ENCODE peak calls at places on chromosomes 13 and 19, in six cellular contexts. X is SJSA1; H is stomach; J is naive thymus-derived CD4-positive, alpha-beta T cell; T is breast epithelium; B is heart right ventricle. S is an unnamed sample. For H3K9me3, the result is how much of the 10 kb centered on the place peaks cover.

GRCh38 chr13:44304433-44304725 is 69.2 kb upstream of the SERP2 start:
- DNase-seq in X (no peak), H (no peak), J (no peak), T (no peak), B (no peak), S (no peak)

GRCh38 chr13:63092461-63092860 is 1676.8 kb upstream of the PCDH20 start:
- DNase-seq in X (peak), H (no peak), J (no peak), T (no peak), B (no peak), S (no peak)

GRCh38 chr13:50617134-50617721 is 226.3 kb downstream of the DLEU7 start:
- DNase-seq in X (peak), H (no peak), J (no peak), T (no peak), B (no peak), S (no peak)

GRCh38 chr19:46972301-46972700 is 47.3 kb upstream of the NPAS1 start:
- DNase-seq in X (no peak), H (no peak), J (no peak), T (no peak), B (no peak), S (no peak)

GRCh38 chr13:101489635-101490034 is 37.2 kb downstream of the ITGBL1 start:
- DNase-seq in X (no peak), H (no peak), J (no peak), T (no peak), B (no peak), S (no peak)

GRCh38 chr13:106794131-106794530 is 226.2 kb upstream of the ARGLU1 start:
- DNase-seq in X (no peak), H (no peak), J (no peak), T (no peak), B (no peak), S (no peak)

GRCh38 chr19:575527-576506 is 3.4 kb downstream of the BSG start:
- DNase-seq in X (no peak), H (peak), J (no peak), T (no peak), B (peak), S (no peak)

GRCh38 chr13:40581277-40581579 is 85.2 kb downstream of the FOXO1 start:
- DNase-seq in X (no peak), H (no peak), J (no peak), T (no peak), B (no peak), S (no peak)

GRCh38 chr19:14775855-14776254 is 2.5 kb downstream of the ADGRE2 start:
- DNase-seq in X (no peak), H (peak), J (no peak), T (peak), B (peak), S (no peak)

GRCh38 chr13:109857803-109858202 is 71.4 kb upstream of the IRS2 start:
- DNase-seq in X (no peak), H (no peak), J (no peak), T (no peak), B (no peak), S (no peak)

GRCh38 chr19:7187605-7188339 is 106.4 kb downstream of the INSR start:
- DNase-seq in X (no peak), H (no peak), J (no peak), T (no peak), B (no peak), S (no peak)

GRCh38 chr13:44174769-44175425 is 198.7 kb upstream of the SERP2 start:
- DNase-seq in X (peak), H (peak), J (no peak), T (no peak), B (no peak), S (no peak)

GRCh38 chr19:29665215-29665825 is at the start of gene PLEKHF1:
- DNase-seq in X (peak), H (peak), J (peak), T (peak), B (peak), S (peak)

GRCh38 chr13:112179421-112179820 is 112.5 kb downstream of the SOX1 start:
- DNase-seq in X (no peak), H (no peak), J (no peak), T (no peak), B (no peak), S (peak)

GRCh38 chr19:737591-738093 is 13.3 kb upstream of the MISP start:
- DNase-seq in X (peak), H (peak), J (peak), T (no peak), B (peak), S (no peak)

GRCh38 chr19:801861-802496 is 4.7 kb downstream of the PTBP1 start:
- DNase-seq in X (no peak), H (peak), J (no peak), T (no peak), B (no peak), S (no peak)

GRCh38 chr19:5001547-5002131 is 32.7 kb downstream of the KDM4B start:
- DNase-seq in X (peak), H (no peak), J (peak), T (no peak), B (no peak), S (no peak)

GRCh38 chr13:50991624-50992610 is 82.3 kb downstream of the RNASEH2B start:
- DNase-seq in X (no peak), H (no peak), J (peak), T (no peak), B (no peak), S (no peak)

GRCh38 chr13:52345048-52345447 is 60.9 kb downstream of the THSD1 start:
- DNase-seq in X (no peak), H (no peak), J (no peak), T (no peak), B (no peak), S (no peak)

GRCh38 chr19:49952475-49952829 is 8.5 kb downstream of the SIGLEC11 start:
- DNase-seq in X (no peak), H (no peak), J (no peak), T (no peak), B (no peak), S (no peak)

GRCh38 chr13:96072392-96072791 is 17.5 kb upstream of the HS6ST3 start:
- DNase-seq in X (no peak), H (no peak), J (no peak), T (no peak), B (no peak), S (no peak)

GRCh38 chr13:74128171-74128767 is 5.9 kb downstream of the KLF12 start:
- DNase-seq in X (no peak), H (no peak), J (no peak), T (no peak), B (no peak), S (no peak)

GRCh38 chr13:19062801-19063200 is 118.8 kb downstream of the TUBA3C start:
- DNase-seq in X (no peak), H (no peak), J (no peak), T (no peak), B (no peak), S (no peak)

GRCh38 chr13:19060311-19061002 is 121.2 kb downstream of the TUBA3C start:
- DNase-seq in X (no peak), H (no peak), J (no peak), T (no peak), B (no peak), S (no peak)

GRCh38 chr13:19059016-19059780 is 122.4 kb downstream of the TUBA3C start:
- DNase-seq in X (no peak), H (no peak), J (no peak), T (no peak), B (no peak), S (no peak)

GRCh38 chr13:19061278-19061677 is 120.3 kb downstream of the TUBA3C start:
- DNase-seq in X (no peak), H (no peak), J (no peak), T (no peak), B (no peak), S (no peak)

GRCh38 chr13:19062019-19062646 is 119.5 kb downstream of the TUBA3C start:
- DNase-seq in X (no peak), H (no peak), J (no peak), T (no peak), B (no peak), S (no peak)
- H3K9me3 ChIP-seq in X (under half), H (under half), J (under half), T (under half), B (under half), S (under half)

GRCh38 chr19:48000846-48001245 is 6.4 kb downstream of the ELSPBP1 start:
- DNase-seq in X (no peak), H (no peak), J (no peak), T (no peak), B (no peak), S (no peak)
- H3K9me3 ChIP-seq in X (under half), H (under half), J (under half), T (under half), B (under half), S (under half)

GRCh38 chr19:57578487-57579205 is at the start of gene ZNF416:
- DNase-seq in X (peak), H (peak), J (peak), T (peak), B (peak), S (peak)
- H3K9me3 ChIP-seq in X (under half), H (under half), J (under half), T (under half), B (under half), S (under half)

GRCh38 chr19:41479757-41480191 is 36.8 kb downstream of the ERICH4 start:
- DNase-seq in X (no peak), H (no peak), J (no peak), T (no peak), B (peak), S (no peak)
- H3K9me3 ChIP-seq in X (under half), H (under half), J (under half), T (under half), B (under half), S (under half)

DNA sequence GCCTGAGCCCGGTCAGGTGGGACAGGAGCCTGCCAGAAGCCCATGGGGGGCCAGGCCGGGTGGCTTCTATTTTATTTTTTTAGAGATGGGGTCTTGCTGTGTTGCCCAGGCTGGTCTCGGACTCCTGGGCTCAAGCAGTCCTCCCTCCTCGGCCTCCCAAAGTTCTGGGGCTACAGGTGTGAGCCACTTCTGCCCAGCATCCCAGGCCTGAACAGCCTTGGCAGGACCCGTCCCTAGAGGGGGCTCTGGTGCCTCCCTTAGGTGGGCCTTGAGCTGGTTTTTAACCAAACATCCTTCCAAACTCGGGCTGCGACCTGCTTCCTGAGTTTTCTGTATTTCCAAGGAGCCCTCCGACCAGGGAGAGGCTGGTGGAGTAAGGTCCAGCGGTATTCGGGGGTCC is 10.5 kb downstream of the COMP start:
- DNase-seq in X (no peak), H (no peak), J (no peak), T (no peak), B (no peak), S (no peak)
- H3K9me3 ChIP-seq in X (under half), H (under half), J (under half), T (under half), B (under half), S (under half)